ENCODE peak calls at places on chromosome 13, in nine cellular contexts. One of them, this sample, is unnamed.

GRCh38 chr13:51801631-51802099 is 2.3 kb downstream of the DHRS12 start:
- DNase-seq in mammary epithelial cell: peak
- DNase-seq in heart left ventricle: peak
- DNase-seq in psoas muscle: peak
- DNase-seq in testis: peak
- DNase-seq in lung: peak
- DNase-seq in breast epithelium: peak
- DNase-seq in heart right ventricle: peak
- DNase-seq in lower lobe of right lung: peak
- DNase-seq in this sample: no peak

GRCh38 chr13:59957438-59957837 is 206.3 kb downstream of the DIAPH3 start:
- DNase-seq in mammary epithelial cell: no peak
- DNase-seq in heart left ventricle: no peak
- DNase-seq in psoas muscle: no peak
- DNase-seq in testis: no peak
- DNase-seq in lung: no peak
- DNase-seq in breast epithelium: no peak
- DNase-seq in heart right ventricle: no peak
- DNase-seq in lower lobe of right lung: no peak
- DNase-seq in this sample: no peak

GRCh38 chr13:27131202-27131623 is 40.4 kb downstream of the USP12 start:
- DNase-seq in mammary epithelial cell: peak
- DNase-seq in heart left ventricle: no peak
- DNase-seq in psoas muscle: no peak
- DNase-seq in testis: no peak
- DNase-seq in lung: peak
- DNase-seq in breast epithelium: no peak
- DNase-seq in heart right ventricle: no peak
- DNase-seq in lower lobe of right lung: no peak
- DNase-seq in this sample: peak

GRCh38 chr13:44759723-44760360 is 183.7 kb upstream of the TSC22D1 start:
- DNase-seq in mammary epithelial cell: peak
- DNase-seq in heart left ventricle: no peak
- DNase-seq in psoas muscle: peak
- DNase-seq in testis: no peak
- DNase-seq in lung: no peak
- DNase-seq in breast epithelium: peak
- DNase-seq in heart right ventricle: peak
- DNase-seq in lower lobe of right lung: peak
- DNase-seq in this sample: no peak

GRCh38 chr13:40605573-40605972 is 60.9 kb downstream of the FOXO1 start:
- DNase-seq in mammary epithelial cell: no peak
- DNase-seq in heart left ventricle: no peak
- DNase-seq in psoas muscle: no peak
- DNase-seq in testis: no peak
- DNase-seq in lung: no peak
- DNase-seq in breast epithelium: no peak
- DNase-seq in heart right ventricle: no peak
- DNase-seq in lower lobe of right lung: no peak
- DNase-seq in this sample: no peak

GRCh38 chr13:74450976-74451375 is 316.8 kb upstream of the KLF12 start:
- DNase-seq in mammary epithelial cell: peak
- DNase-seq in heart left ventricle: no peak
- DNase-seq in psoas muscle: no peak
- DNase-seq in testis: no peak
- DNase-seq in lung: no peak
- DNase-seq in breast epithelium: no peak
- DNase-seq in heart right ventricle: no peak
- DNase-seq in lower lobe of right lung: no peak
- DNase-seq in this sample: no peak

GRCh38 chr13:74061939-74062595 is 72.1 kb downstream of the KLF12 start:
- DNase-seq in mammary epithelial cell: no peak
- DNase-seq in heart left ventricle: peak
- DNase-seq in psoas muscle: no peak
- DNase-seq in testis: peak
- DNase-seq in lung: no peak
- DNase-seq in breast epithelium: no peak
- DNase-seq in heart right ventricle: no peak
- DNase-seq in lower lobe of right lung: no peak
- DNase-seq in this sample: no peak

GRCh38 chr13:51837016-51837415 is 8.0 kb downstream of the TMEM272 start:
- DNase-seq in mammary epithelial cell: no peak
- DNase-seq in heart left ventricle: no peak
- DNase-seq in psoas muscle: no peak
- DNase-seq in testis: no peak
- DNase-seq in lung: peak
- DNase-seq in breast epithelium: no peak
- DNase-seq in heart right ventricle: no peak
- DNase-seq in lower lobe of right lung: no peak
- DNase-seq in this sample: no peak

GRCh38 chr13:106133025-106133424 is 402.4 kb downstream of the EFNB2 start:
- DNase-seq in mammary epithelial cell: peak
- DNase-seq in heart left ventricle: no peak
- DNase-seq in psoas muscle: no peak
- DNase-seq in testis: no peak
- DNase-seq in lung: no peak
- DNase-seq in breast epithelium: no peak
- DNase-seq in heart right ventricle: no peak
- DNase-seq in lower lobe of right lung: no peak
- DNase-seq in this sample: no peak

GRCh38 chr13:76019421-76020044 is 383.4 kb downstream of the LMO7 start:
- DNase-seq in mammary epithelial cell: no peak
- DNase-seq in heart left ventricle: peak
- DNase-seq in psoas muscle: no peak
- DNase-seq in testis: peak
- DNase-seq in lung: no peak
- DNase-seq in breast epithelium: no peak
- DNase-seq in heart right ventricle: peak
- DNase-seq in lower lobe of right lung: peak
- DNase-seq in this sample: no peak

GRCh38 chr13:55361141-55361540 is 1779.6 kb upstream of the PRR20A start:
- DNase-seq in mammary epithelial cell: no peak
- DNase-seq in heart left ventricle: no peak
- DNase-seq in psoas muscle: no peak
- DNase-seq in testis: no peak
- DNase-seq in lung: no peak
- DNase-seq in breast epithelium: no peak
- DNase-seq in heart right ventricle: no peak
- DNase-seq in lower lobe of right lung: no peak
- DNase-seq in this sample: no peak

GRCh38 chr13:26460652-26461051 is 96.8 kb upstream of the WASF3 start:
- DNase-seq in mammary epithelial cell: no peak
- DNase-seq in heart left ventricle: peak
- DNase-seq in psoas muscle: peak
- DNase-seq in testis: peak
- DNase-seq in lung: no peak
- DNase-seq in breast epithelium: no peak
- DNase-seq in heart right ventricle: peak
- DNase-seq in lower lobe of right lung: no peak
- DNase-seq in this sample: no peak

GRCh38 chr13:110319774-110320509 is 12.9 kb downstream of the COL4A2 start:
- DNase-seq in mammary epithelial cell: peak
- DNase-seq in heart left ventricle: no peak
- DNase-seq in psoas muscle: no peak
- DNase-seq in testis: no peak
- DNase-seq in lung: no peak
- DNase-seq in breast epithelium: peak
- DNase-seq in heart right ventricle: no peak
- DNase-seq in lower lobe of right lung: peak
- DNase-seq in this sample: no peak

GRCh38 chr13:73822671-73823592 is 311.3 kb downstream of the KLF12 start:
- DNase-seq in mammary epithelial cell: no peak
- DNase-seq in heart left ventricle: no peak
- DNase-seq in psoas muscle: no peak
- DNase-seq in testis: no peak
- DNase-seq in lung: no peak
- DNase-seq in breast epithelium: no peak
- DNase-seq in heart right ventricle: no peak
- DNase-seq in lower lobe of right lung: no peak
- DNase-seq in this sample: no peak

GRCh38 chr13:97011446-97012131 is 17.3 kb upstream of the OXGR1 start:
- DNase-seq in mammary epithelial cell: no peak
- DNase-seq in heart left ventricle: no peak
- DNase-seq in psoas muscle: no peak
- DNase-seq in testis: no peak
- DNase-seq in lung: no peak
- DNase-seq in breast epithelium: no peak
- DNase-seq in heart right ventricle: no peak
- DNase-seq in lower lobe of right lung: no peak
- DNase-seq in this sample: no peak

DNA sequence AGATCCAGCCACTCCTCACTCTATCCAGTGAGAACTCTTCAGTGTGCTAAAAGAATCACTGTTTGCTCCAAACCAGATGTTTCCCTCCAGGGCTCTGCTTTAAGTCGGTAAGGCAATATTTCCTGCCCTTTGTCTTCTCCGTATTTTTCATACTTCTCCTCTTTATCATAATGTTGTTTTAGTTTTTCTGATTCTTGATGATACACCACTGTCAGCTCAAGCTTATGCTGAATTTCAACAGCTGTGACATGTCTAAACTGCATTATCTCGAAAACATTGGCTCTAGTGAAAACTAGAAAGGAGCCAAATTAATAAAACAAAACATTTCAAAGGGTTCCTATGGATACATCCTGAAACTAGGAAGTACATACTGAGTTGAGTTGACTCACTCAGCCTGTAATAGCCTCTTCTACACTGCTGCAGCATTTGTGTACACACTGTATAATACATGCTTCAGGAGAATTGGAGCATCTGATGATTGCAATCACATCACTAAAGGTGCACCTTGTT is 39.8 kb downstream of the GPR180 start:
- DNase-seq in mammary epithelial cell: peak
- DNase-seq in heart left ventricle: no peak
- DNase-seq in psoas muscle: no peak
- DNase-seq in testis: no peak
- DNase-seq in lung: no peak
- DNase-seq in breast epithelium: no peak
- DNase-seq in heart right ventricle: no peak
- DNase-seq in lower lobe of right lung: no peak
- DNase-seq in this sample: peak
- H3K27ac ChIP-seq in mammary epithelial cell: peak
- H3K27ac ChIP-seq in heart left ventricle: no peak
- H3K27ac ChIP-seq in psoas muscle: no peak
- H3K27ac ChIP-seq in testis: no peak
- H3K27ac ChIP-seq in lung: no peak
- H3K27ac ChIP-seq in breast epithelium: no peak
- H3K27ac ChIP-seq in heart right ventricle: no peak
- H3K27ac ChIP-seq in lower lobe of right lung: no peak
- H3K27ac ChIP-seq in this sample: peak

GRCh38 chr13:39599842-39600241 is 3.2 kb downstream of the LHFPL6 start:
- DNase-seq in mammary epithelial cell: no peak
- DNase-seq in heart left ventricle: no peak
- DNase-seq in psoas muscle: no peak
- DNase-seq in testis: no peak
- DNase-seq in lung: no peak
- DNase-seq in breast epithelium: no peak
- DNase-seq in heart right ventricle: no peak
- DNase-seq in lower lobe of right lung: no peak
- DNase-seq in this sample: no peak
- H3K27ac ChIP-seq in mammary epithelial cell: no peak
- H3K27ac ChIP-seq in heart left ventricle: peak
- H3K27ac ChIP-seq in psoas muscle: no peak
- H3K27ac ChIP-seq in testis: no peak
- H3K27ac ChIP-seq in lung: no peak
- H3K27ac ChIP-seq in breast epithelium: peak
- H3K27ac ChIP-seq in heart right ventricle: peak
- H3K27ac ChIP-seq in lower lobe of right lung: no peak
- H3K27ac ChIP-seq in this sample: no peak

GRCh38 chr13:108427355-108427754 is 157.8 kb downstream of the TNFSF13B start:
- DNase-seq in mammary epithelial cell: no peak
- DNase-seq in heart left ventricle: no peak
- DNase-seq in psoas muscle: no peak
- DNase-seq in testis: no peak
- DNase-seq in lung: no peak
- DNase-seq in breast epithelium: no peak
- DNase-seq in heart right ventricle: no peak
- DNase-seq in lower lobe of right lung: no peak
- DNase-seq in this sample: no peak
- H3K27ac ChIP-seq in mammary epithelial cell: no peak
- H3K27ac ChIP-seq in heart left ventricle: no peak
- H3K27ac ChIP-seq in psoas muscle: no peak
- H3K27ac ChIP-seq in testis: no peak
- H3K27ac ChIP-seq in lung: no peak
- H3K27ac ChIP-seq in breast epithelium: no peak
- H3K27ac ChIP-seq in heart right ventricle: no peak
- H3K27ac ChIP-seq in lower lobe of right lung: no peak
- H3K27ac ChIP-seq in this sample: no peak

GRCh38 chr13:98512774-98513327 is 64.1 kb downstream of the STK24 start:
- DNase-seq in mammary epithelial cell: no peak
- DNase-seq in heart left ventricle: no peak
- DNase-seq in psoas muscle: no peak
- DNase-seq in testis: no peak
- DNase-seq in lung: no peak
- DNase-seq in breast epithelium: no peak
- DNase-seq in heart right ventricle: no peak
- DNase-seq in lower lobe of right lung: no peak
- DNase-seq in this sample: no peak
- H3K27ac ChIP-seq in mammary epithelial cell: no peak
- H3K27ac ChIP-seq in heart left ventricle: no peak
- H3K27ac ChIP-seq in psoas muscle: no peak
- H3K27ac ChIP-seq in testis: no peak
- H3K27ac ChIP-seq in lung: no peak
- H3K27ac ChIP-seq in breast epithelium: no peak
- H3K27ac ChIP-seq in heart right ventricle: no peak
- H3K27ac ChIP-seq in lower lobe of right lung: no peak
- H3K27ac ChIP-seq in this sample: peak

DNA sequence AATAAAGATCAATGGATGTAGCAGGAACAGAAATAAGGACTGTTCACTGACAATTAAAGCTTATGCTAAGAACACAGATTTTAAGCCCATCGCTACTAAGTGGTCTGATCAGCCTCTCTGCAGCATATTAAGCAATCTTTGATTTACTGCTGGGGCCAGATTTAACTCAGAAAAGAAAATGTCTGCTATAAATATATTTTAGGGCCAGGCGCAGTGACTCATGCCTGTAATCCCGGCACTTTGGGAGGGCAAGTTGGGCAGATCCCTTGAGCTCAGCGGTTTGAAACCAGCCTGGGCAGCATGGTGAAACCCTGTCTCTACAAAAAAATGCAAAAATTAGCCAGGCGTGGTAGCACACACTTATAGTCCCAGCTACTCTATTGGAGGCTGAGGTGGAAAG is 43.0 kb downstream of the METTL21C start:
- DNase-seq in mammary epithelial cell: no peak
- DNase-seq in heart left ventricle: no peak
- DNase-seq in psoas muscle: no peak
- DNase-seq in testis: no peak
- DNase-seq in lung: no peak
- DNase-seq in breast epithelium: no peak
- DNase-seq in heart right ventricle: no peak
- DNase-seq in lower lobe of right lung: no peak
- DNase-seq in this sample: no peak
- H3K27ac ChIP-seq in mammary epithelial cell: no peak
- H3K27ac ChIP-seq in heart left ventricle: no peak
- H3K27ac ChIP-seq in psoas muscle: no peak
- H3K27ac ChIP-seq in testis: no peak
- H3K27ac ChIP-seq in lung: no peak
- H3K27ac ChIP-seq in breast epithelium: no peak
- H3K27ac ChIP-seq in heart right ventricle: no peak
- H3K27ac ChIP-seq in lower lobe of right lung: no peak
- H3K27ac ChIP-seq in this sample: no peak

This sample was measured in epithelial cell of prostate.